ENCODE peak calls at places on chromosomes 5 and 9, in five cellular contexts. X is HuH-7, O is nephron progenitor cell, W is B cell, J is LoVo. B is an unnamed sample.

GRCh38 chr5:14149672-14150053 is 6.5 kb downstream of the TRIO start:
- DNase-seq in X (no peak), O (no peak), W (no peak), J (no peak), B (no peak)

GRCh38 chr9:4663956-4664355 is 1.9 kb downstream of the PLPP6 start:
- DNase-seq in X (no peak), O (no peak), W (no peak), J (no peak), B (no peak)

GRCh38 chr9:112361602-112362001 is 18.3 kb upstream of the HSDL2 start:
- DNase-seq in X (no peak), O (no peak), W (no peak), J (peak), B (peak)

GRCh38 chr9:106733828-106734227 is 129.1 kb upstream of the ZNF462 start:
- DNase-seq in X (no peak), O (no peak), W (no peak), J (no peak), B (no peak)

GRCh38 chr5:148998174-148998797 is 64.6 kb downstream of the SH3TC2 start:
- DNase-seq in X (no peak), O (no peak), W (peak), J (peak), B (peak)

GRCh38 chr5:10724799-10725507 is 36.1 kb downstream of the DAP start:
- DNase-seq in X (peak), O (no peak), W (no peak), J (peak), B (no peak)

GRCh38 chr9:92325991-92326500 is 293 bp downstream of the CENPP start:
- DNase-seq in X (no peak), O (no peak), W (no peak), J (no peak), B (peak)

GRCh38 chr9:112771359-112772214 is 21.0 kb downstream of the SNX30 start:
- DNase-seq in X (no peak), O (no peak), W (peak), J (no peak), B (no peak)

GRCh38 chr5:176538505-176538806 is 1.3 kb upstream of the RNF44 start:
- DNase-seq in X (no peak), O (no peak), W (no peak), J (no peak), B (no peak)

GRCh38 chr5:119379929-119380328 is 24.1 kb downstream of the TNFAIP8 start:
- DNase-seq in X (no peak), O (no peak), W (no peak), J (no peak), B (no peak)

GRCh38 chr9:3088166-3088702 is 244.3 kb upstream of the PUM3 start:
- DNase-seq in X (no peak), O (peak), W (no peak), J (no peak), B (no peak)

GRCh38 chr5:57817001-57817453 is 334.4 kb upstream of the ACTBL2 start:
- DNase-seq in X (no peak), O (no peak), W (no peak), J (no peak), B (no peak)